ENCODE peak calls at places on chromosomes 5 and 9, in six cellular contexts. V is AG09319, H is putamen, Y is ascending aorta, D is skeletal muscle cell, R is germinal center. T is an unnamed sample.
A peak's percentile ranks its signal among the peaks of the same experiment; 100 is the strongest.

GRCh38 chr5:39138182-39138487 is 63.9 kb upstream of the RICTOR start:
- DNase-seq in V (no peak), H (no peak), Y (no peak), D (no peak), R (no peak), T (no peak)

GRCh38 chr5:143760755-143761154 is 51.2 kb upstream of the HMHB1 start:
- DNase-seq in V (no peak), H (no peak), Y (no peak), D (no peak), R (no peak), T (no peak)

GRCh38 chr9:35695801-35696420 is 6.2 kb upstream of the TPM2 start:
- DNase-seq in V (no peak), H (no peak), Y (no peak), D (no peak), R (no peak), T (no peak)

GRCh38 chr5:148739524-148739923 is 85.2 kb upstream of the HTR4 start:
- DNase-seq in V (peak; percentile 22), H (no peak), Y (no peak), D (no peak), R (no peak), T (no peak)

GRCh38 chr9:106929471-106930198 is 66.7 kb downstream of the ZNF462 start:
- DNase-seq in V (no peak), H (no peak), Y (no peak), D (no peak), R (no peak), T (no peak)

GRCh38 chr9:124574944-124575343 is 67.7 kb upstream of the NR5A1 start:
- DNase-seq in V (no peak), H (no peak), Y (no peak), D (peak; percentile 80), R (no peak), T (no peak)

GRCh38 chr5:16980983-16981382 is 44.9 kb upstream of the MYO10 start:
- DNase-seq in V (no peak), H (no peak), Y (no peak), D (no peak), R (no peak), T (no peak)

GRCh38 chr5:74127377-74128338 is 501.7 kb downstream of the ARHGEF28 start:
- DNase-seq in V (no peak), H (no peak), Y (no peak), D (no peak), R (no peak), T (no peak)

GRCh38 chr5:146565764-146566163 is 49.8 kb upstream of the GPR151 start:
- DNase-seq in V (peak; percentile 0), H (peak; percentile 62), Y (no peak), D (peak; percentile 14), R (peak; percentile 68), T (peak; percentile 45)

GRCh38 chr5:54820346-54820745 is 165.0 kb downstream of the ESM1 start:
- DNase-seq in V (no peak), H (no peak), Y (no peak), D (no peak), R (no peak), T (no peak)

GRCh38 chr5:117590944-117591343 is 1016.3 kb upstream of the SEMA6A start:
- DNase-seq in V (no peak), H (no peak), Y (no peak), D (no peak), R (no peak), T (no peak)

GRCh38 chr9:108816037-108816436 is 39.7 kb downstream of the ACTL7B start:
- DNase-seq in V (no peak), H (no peak), Y (no peak), D (no peak), R (no peak), T (no peak)

T was measured in ureter.